ENCODE peak calls at places on chromosomes 6 and 20, in four cellular contexts. One of them, this sample, is unnamed.

GRCh38 chr6:136566007-136566487 is 15.8 kb upstream of the MAP7 start:
- DNase-seq in A549: no peak
- DNase-seq in Peyer's patch: no peak
- DNase-seq in lower leg skin: no peak
- DNase-seq in this sample: no peak

GRCh38 chr6:1216488-1216974 is 95.4 kb upstream of the FOXQ1 start:
- DNase-seq in A549: no peak
- DNase-seq in lower leg skin: no peak
- DNase-seq in Peyer's patch: no peak
- DNase-seq in this sample: no peak

GRCh38 chr6:117509021-117509420 is 26.5 kb downstream of the DCBLD1 start:
- DNase-seq in Peyer's patch: no peak
- DNase-seq in A549: no peak
- DNase-seq in lower leg skin: no peak
- DNase-seq in this sample: no peak

GRCh38 chr20:37228111-37228510 is 33.5 kb downstream of the GHRH start:
- DNase-seq in A549: no peak
- DNase-seq in Peyer's patch: no peak
- DNase-seq in lower leg skin: no peak
- DNase-seq in this sample: no peak

GRCh38 chr20:4076671-4077070 is 61.3 kb upstream of the RNF24 start:
- DNase-seq in Peyer's patch: no peak
- DNase-seq in A549: no peak
- DNase-seq in lower leg skin: no peak
- DNase-seq in this sample: no peak

GRCh38 chr20:62496525-62497218 is 20.9 kb upstream of the GATA5 start:
- DNase-seq in Peyer's patch: peak
- DNase-seq in lower leg skin: no peak
- DNase-seq in A549: no peak
- DNase-seq in this sample: peak

GRCh38 chr6:3697609-3698008 is 53.9 kb downstream of the PXDC1 start:
- DNase-seq in Peyer's patch: no peak
- DNase-seq in A549: no peak
- DNase-seq in lower leg skin: no peak
- DNase-seq in this sample: no peak

GRCh38 chr6:143598466-143599080 is 79.2 kb upstream of the PHACTR2 start:
- DNase-seq in A549: no peak
- DNase-seq in Peyer's patch: no peak
- DNase-seq in lower leg skin: no peak
- DNase-seq in this sample: peak

GRCh38 chr6:69792292-69792691 is 4.5 kb downstream of the LMBRD1 start:
- DNase-seq in lower leg skin: peak
- DNase-seq in A549: no peak
- DNase-seq in Peyer's patch: no peak
- DNase-seq in this sample: no peak

GRCh38 chr6:111855775-111856174 is 17.5 kb downstream of the FYN start:
- DNase-seq in lower leg skin: no peak
- DNase-seq in A549: no peak
- DNase-seq in Peyer's patch: no peak
- DNase-seq in this sample: no peak

GRCh38 chr6:1111361-1111760 is 200.5 kb upstream of the FOXQ1 start:
- DNase-seq in A549: no peak
- DNase-seq in lower leg skin: no peak
- DNase-seq in Peyer's patch: no peak
- DNase-seq in this sample: no peak

GRCh38 chr20:31758521-31758920 is 19.4 kb downstream of the TPX2 start:
- DNase-seq in Peyer's patch: no peak
- DNase-seq in A549: no peak
- DNase-seq in lower leg skin: no peak
- DNase-seq in this sample: no peak

GRCh38 chr20:17854307-17854903 is 114.2 kb downstream of the SNX5 start:
- DNase-seq in lower leg skin: no peak
- DNase-seq in A549: peak
- DNase-seq in Peyer's patch: no peak
- DNase-seq in this sample: no peak

GRCh38 chr20:48984575-48985219 is 61.4 kb upstream of the CSE1L start:
- DNase-seq in lower leg skin: no peak
- DNase-seq in Peyer's patch: no peak
- DNase-seq in A549: no peak
- DNase-seq in this sample: no peak

GRCh38 chr6:31652925-31653724 is 664 bp upstream of the BAG6 start:
- DNase-seq in lower leg skin: peak
- DNase-seq in Peyer's patch: peak
- DNase-seq in A549: no peak
- DNase-seq in this sample: peak
- TF ChIP-seq POLR2A in lower leg skin: peak
- TF ChIP-seq POLR2A in Peyer's patch: peak
- TF ChIP-seq POLR2A in A549: no peak
- TF ChIP-seq POLR2A in this sample: peak

GRCh38 chr20:25057234-25058050 is 497 bp downstream of the ACSS1 start:
- DNase-seq in Peyer's patch: peak
- DNase-seq in A549: peak
- DNase-seq in lower leg skin: no peak
- DNase-seq in this sample: peak
- TF ChIP-seq POLR2A in Peyer's patch: peak
- TF ChIP-seq POLR2A in A549: no peak
- TF ChIP-seq POLR2A in lower leg skin: no peak
- TF ChIP-seq POLR2A in this sample: peak

DNA sequence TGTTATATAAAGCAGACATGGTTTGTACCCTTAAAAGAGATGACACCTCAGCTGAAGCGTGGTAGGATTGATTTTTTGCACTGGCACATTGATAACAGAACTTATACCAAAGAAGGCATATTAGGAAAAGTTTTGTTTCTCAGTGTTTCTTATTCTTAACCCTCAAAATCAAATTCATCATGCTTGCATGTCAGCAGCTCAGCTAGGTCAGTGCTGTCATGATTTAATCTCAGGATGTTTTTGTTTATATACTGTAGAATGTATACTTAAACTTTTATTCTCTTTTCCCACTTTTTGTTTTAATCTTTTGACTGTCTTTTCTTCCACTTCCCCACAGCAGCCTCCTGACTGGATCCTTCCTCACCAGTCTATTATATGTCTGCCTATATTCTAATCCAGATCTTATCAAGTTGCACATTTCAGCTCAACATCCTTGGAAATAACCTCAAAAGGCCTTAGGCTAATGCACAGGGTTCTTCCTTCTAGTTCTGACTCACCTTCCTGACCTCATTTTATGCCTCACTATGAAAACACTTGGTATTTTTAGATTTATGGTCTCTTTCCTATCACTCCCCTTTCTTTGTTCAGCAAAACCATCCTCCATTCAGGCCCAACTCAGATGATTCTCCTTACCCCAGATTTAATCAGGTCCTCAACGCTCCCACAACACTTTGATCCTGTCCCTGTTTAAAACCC is 7.1 kb downstream of the HEBP2 start:
- DNase-seq in A549: peak
- DNase-seq in Peyer's patch: no peak
- DNase-seq in lower leg skin: no peak
- DNase-seq in this sample: no peak
- TF ChIP-seq POLR2A in A549: no peak
- TF ChIP-seq POLR2A in Peyer's patch: no peak
- TF ChIP-seq POLR2A in lower leg skin: no peak
- TF ChIP-seq POLR2A in this sample: no peak

DNA sequence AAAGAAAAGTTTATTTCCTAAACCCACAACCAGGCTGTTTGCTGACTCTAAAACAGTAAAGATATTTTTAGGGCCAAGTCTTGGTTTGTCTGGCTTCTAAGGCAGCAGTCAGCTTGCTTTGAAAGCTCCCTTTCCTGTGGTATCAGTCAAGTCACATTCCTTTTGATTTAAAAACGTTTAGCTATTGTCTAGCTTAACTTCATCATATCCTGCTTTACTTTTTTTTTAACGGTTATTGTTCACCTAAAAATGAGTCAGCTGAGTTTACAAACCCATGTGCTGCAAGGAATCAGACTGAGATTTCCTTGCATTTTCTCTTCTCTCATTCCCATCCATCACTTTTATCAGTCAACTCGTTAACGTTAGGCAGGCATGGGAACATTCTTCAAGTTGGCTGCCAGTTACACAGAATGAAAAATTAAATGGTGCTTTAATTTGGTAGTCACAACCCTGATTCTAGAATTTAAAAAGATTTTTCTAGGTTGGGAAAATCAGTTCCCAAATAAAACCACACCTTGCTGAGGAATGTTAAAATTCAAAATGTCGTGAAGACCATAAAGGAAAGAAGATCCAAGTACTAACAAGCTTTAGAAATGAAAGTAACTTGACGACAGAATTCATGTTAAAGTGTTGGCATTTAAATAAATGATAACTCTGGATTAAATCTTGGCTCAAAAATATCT is 45.9 kb downstream of the ELOVL5 start:
- DNase-seq in A549: peak
- DNase-seq in Peyer's patch: no peak
- DNase-seq in lower leg skin: no peak
- DNase-seq in this sample: no peak
- TF ChIP-seq POLR2A in A549: no peak
- TF ChIP-seq POLR2A in Peyer's patch: no peak
- TF ChIP-seq POLR2A in lower leg skin: no peak
- TF ChIP-seq POLR2A in this sample: no peak

GRCh38 chr20:2524435-2525272 is 11.7 kb upstream of the TMC2 start:
- DNase-seq in Peyer's patch: peak
- DNase-seq in lower leg skin: peak
- DNase-seq in A549: peak
- DNase-seq in this sample: peak
- TF ChIP-seq POLR2A in Peyer's patch: peak
- TF ChIP-seq POLR2A in lower leg skin: no peak
- TF ChIP-seq POLR2A in A549: no peak
- TF ChIP-seq POLR2A in this sample: peak

GRCh38 chr6:85676086-85676729 is 33.5 kb upstream of the SYNCRIP start:
- DNase-seq in A549: no peak
- DNase-seq in Peyer's patch: no peak
- DNase-seq in lower leg skin: no peak
- DNase-seq in this sample: peak

GRCh38 chr6:85673198-85674139 is 30.8 kb upstream of the SYNCRIP start:
- DNase-seq in A549: no peak
- DNase-seq in lower leg skin: no peak
- DNase-seq in Peyer's patch: no peak
- DNase-seq in this sample: peak

GRCh38 chr6:85672623-85673022 is 29.9 kb upstream of the SYNCRIP start:
- DNase-seq in A549: no peak
- DNase-seq in Peyer's patch: no peak
- DNase-seq in lower leg skin: no peak
- DNase-seq in this sample: no peak

GRCh38 chr6:85675030-85675819 is 32.5 kb upstream of the SYNCRIP start:
- DNase-seq in lower leg skin: no peak
- DNase-seq in Peyer's patch: no peak
- DNase-seq in A549: peak
- DNase-seq in this sample: peak

GRCh38 chr6:85674604-85675003 is 31.9 kb upstream of the SYNCRIP start:
- DNase-seq in A549: no peak
- DNase-seq in lower leg skin: no peak
- DNase-seq in Peyer's patch: no peak
- DNase-seq in this sample: no peak
- TF ChIP-seq POLR2A in A549: no peak
- TF ChIP-seq POLR2A in lower leg skin: no peak
- TF ChIP-seq POLR2A in Peyer's patch: no peak
- TF ChIP-seq POLR2A in this sample: peak

GRCh38 chr20:43463864-43464785 is 6.4 kb downstream of the SRSF6 start:
- DNase-seq in Peyer's patch: no peak
- DNase-seq in lower leg skin: no peak
- DNase-seq in A549: no peak
- DNase-seq in this sample: no peak
- TF ChIP-seq POLR2A in Peyer's patch: no peak
- TF ChIP-seq POLR2A in lower leg skin: no peak
- TF ChIP-seq POLR2A in A549: no peak
- TF ChIP-seq POLR2A in this sample: no peak

GRCh38 chr6:16239798-16240123 is 1.4 kb downstream of the GMPR start:
- DNase-seq in A549: peak
- DNase-seq in Peyer's patch: peak
- DNase-seq in lower leg skin: peak
- DNase-seq in this sample: peak

GRCh38 chr6:16238057-16238657 is at the start of gene GMPR:
- DNase-seq in Peyer's patch: peak
- DNase-seq in lower leg skin: peak
- DNase-seq in A549: no peak
- DNase-seq in this sample: peak

GRCh38 chr6:16238658-16239089 is 287 bp downstream of the GMPR start:
- DNase-seq in lower leg skin: no peak
- DNase-seq in A549: no peak
- DNase-seq in Peyer's patch: peak
- DNase-seq in this sample: no peak

GRCh38 chr6:16240618-16241320 is 2.4 kb downstream of the GMPR start:
- DNase-seq in A549: no peak
- DNase-seq in lower leg skin: no peak
- DNase-seq in Peyer's patch: no peak
- DNase-seq in this sample: peak

GRCh38 chr6:16239090-16239797 is 857 bp downstream of the GMPR start:
- DNase-seq in Peyer's patch: no peak
- DNase-seq in A549: no peak
- DNase-seq in lower leg skin: no peak
- DNase-seq in this sample: peak
- TF ChIP-seq POLR2A in Peyer's patch: no peak
- TF ChIP-seq POLR2A in A549: no peak
- TF ChIP-seq POLR2A in lower leg skin: no peak
- TF ChIP-seq POLR2A in this sample: peak

This sample was measured in erythroblast.